ENCODE peak calls at places on chromosome 19, in eight cellular contexts. One of them, this sample, is unnamed.

GRCh38 chr19:3670796-3671679 is 29.2 kb downstream of the PIP5K1C start:
- DNase-seq in PC-9: no peak
- DNase-seq in AG10803: peak; percentile 64
- DNase-seq in AG04450: peak; percentile 13
- DNase-seq in AG09309: no peak
- DNase-seq in ecto neural progenitor cell: no peak
- DNase-seq in NCI-H1092 treated with DMSO at 0.1 percent for 48 hours: no peak
- DNase-seq in B cell: no peak
- DNase-seq in this sample: no peak

GRCh38 chr19:3056454-3057016 is 5.8 kb downstream of the TLE5 start:
- DNase-seq in AG09309: no peak
- DNase-seq in ecto neural progenitor cell: no peak
- DNase-seq in AG10803: no peak
- DNase-seq in AG04450: no peak
- DNase-seq in B cell: no peak
- DNase-seq in NCI-H1092 treated with DMSO at 0.1 percent for 48 hours: peak; percentile 76
- DNase-seq in PC-9: no peak
- DNase-seq in this sample: no peak

GRCh38 chr19:872266-872951 is 12.9 kb downstream of the CFD start:
- DNase-seq in PC-9: peak; percentile 86
- DNase-seq in AG10803: peak; percentile 69
- DNase-seq in AG09309: no peak
- DNase-seq in NCI-H1092 treated with DMSO at 0.1 percent for 48 hours: no peak
- DNase-seq in B cell: peak; percentile 62
- DNase-seq in AG04450: no peak
- DNase-seq in ecto neural progenitor cell: peak; percentile 75
- DNase-seq in this sample: no peak

GRCh38 chr19:34577531-34578101 is 96.1 kb downstream of the WTIP start:
- DNase-seq in NCI-H1092 treated with DMSO at 0.1 percent for 48 hours: no peak
- DNase-seq in AG04450: no peak
- DNase-seq in ecto neural progenitor cell: no peak
- DNase-seq in AG09309: no peak
- DNase-seq in PC-9: no peak
- DNase-seq in AG10803: no peak
- DNase-seq in B cell: no peak
- DNase-seq in this sample: no peak

GRCh38 chr19:36745870-36746269 is 26.7 kb downstream of the ZNF850 start:
- DNase-seq in AG09309: no peak
- DNase-seq in B cell: no peak
- DNase-seq in AG04450: no peak
- DNase-seq in NCI-H1092 treated with DMSO at 0.1 percent for 48 hours: no peak
- DNase-seq in PC-9: no peak
- DNase-seq in ecto neural progenitor cell: no peak
- DNase-seq in AG10803: no peak
- DNase-seq in this sample: no peak

GRCh38 chr19:35901854-35902661 is at the start of gene HCST:
- DNase-seq in ecto neural progenitor cell: no peak
- DNase-seq in AG04450: no peak
- DNase-seq in AG10803: peak; percentile 93
- DNase-seq in PC-9: no peak
- DNase-seq in NCI-H1092 treated with DMSO at 0.1 percent for 48 hours: no peak
- DNase-seq in B cell: peak; percentile 55
- DNase-seq in AG09309: no peak
- DNase-seq in this sample: no peak

GRCh38 chr19:33514885-33515485 is 6.6 kb downstream of the PEPD start:
- DNase-seq in B cell: no peak
- DNase-seq in AG09309: no peak
- DNase-seq in AG10803: peak; percentile 51
- DNase-seq in PC-9: peak; percentile 22
- DNase-seq in ecto neural progenitor cell: no peak
- DNase-seq in NCI-H1092 treated with DMSO at 0.1 percent for 48 hours: no peak
- DNase-seq in AG04450: no peak
- DNase-seq in this sample: no peak

GRCh38 chr19:27392027-27392632 is 1820.8 kb downstream of the UQCRFS1 start:
- DNase-seq in AG10803: no peak
- DNase-seq in ecto neural progenitor cell: no peak
- DNase-seq in PC-9: no peak
- DNase-seq in NCI-H1092 treated with DMSO at 0.1 percent for 48 hours: no peak
- DNase-seq in B cell: no peak
- DNase-seq in AG04450: no peak
- DNase-seq in AG09309: no peak
- DNase-seq in this sample: no peak

GRCh38 chr19:28785961-28786360 is 427.0 kb downstream of the UQCRFS1 start:
- DNase-seq in PC-9: no peak
- DNase-seq in AG09309: no peak
- DNase-seq in AG04450: no peak
- DNase-seq in B cell: no peak
- DNase-seq in AG10803: no peak
- DNase-seq in NCI-H1092 treated with DMSO at 0.1 percent for 48 hours: no peak
- DNase-seq in ecto neural progenitor cell: no peak
- DNase-seq in this sample: no peak

GRCh38 chr19:13155472-13156284 is 5.5 kb downstream of the IER2 start:
- DNase-seq in ecto neural progenitor cell: peak; percentile 90
- DNase-seq in NCI-H1092 treated with DMSO at 0.1 percent for 48 hours: no peak
- DNase-seq in B cell: peak; percentile 97
- DNase-seq in AG10803: peak; percentile 75
- DNase-seq in PC-9: peak; percentile 93
- DNase-seq in AG09309: no peak
- DNase-seq in AG04450: no peak
- DNase-seq in this sample: no peak

GRCh38 chr19:50669319-50670101 is 20.3 kb downstream of the C19orf81 start:
- DNase-seq in AG09309: no peak
- DNase-seq in AG10803: peak; percentile 20
- DNase-seq in B cell: no peak
- DNase-seq in AG04450: no peak
- DNase-seq in PC-9: no peak
- DNase-seq in ecto neural progenitor cell: no peak
- DNase-seq in NCI-H1092 treated with DMSO at 0.1 percent for 48 hours: no peak
- DNase-seq in this sample: no peak

GRCh38 chr19:51201712-51202111 is 23.2 kb upstream of the CD33 start:
- DNase-seq in AG10803: no peak
- DNase-seq in AG09309: no peak
- DNase-seq in PC-9: no peak
- DNase-seq in ecto neural progenitor cell: no peak
- DNase-seq in NCI-H1092 treated with DMSO at 0.1 percent for 48 hours: no peak
- DNase-seq in B cell: no peak
- DNase-seq in AG04450: no peak
- DNase-seq in this sample: no peak

GRCh38 chr19:41303941-41304340 is 6.0 kb upstream of the CCDC97 start:
- DNase-seq in NCI-H1092 treated with DMSO at 0.1 percent for 48 hours: no peak
- DNase-seq in AG10803: no peak
- DNase-seq in PC-9: no peak
- DNase-seq in AG04450: no peak
- DNase-seq in AG09309: no peak
- DNase-seq in ecto neural progenitor cell: no peak
- DNase-seq in B cell: no peak
- DNase-seq in this sample: no peak

GRCh38 chr19:58553799-58554493 is 959 bp downstream of the CHMP2A start:
- DNase-seq in PC-9: no peak
- DNase-seq in NCI-H1092 treated with DMSO at 0.1 percent for 48 hours: no peak
- DNase-seq in ecto neural progenitor cell: no peak
- DNase-seq in AG10803: no peak
- DNase-seq in AG04450: no peak
- DNase-seq in AG09309: no peak
- DNase-seq in B cell: no peak
- DNase-seq in this sample: no peak

GRCh38 chr19:48734625-48735024 is 5.8 kb downstream of the RASIP1 start:
- DNase-seq in AG09309: no peak
- DNase-seq in ecto neural progenitor cell: no peak
- DNase-seq in B cell: no peak
- DNase-seq in AG10803: no peak
- DNase-seq in PC-9: no peak
- DNase-seq in AG04450: no peak
- DNase-seq in NCI-H1092 treated with DMSO at 0.1 percent for 48 hours: no peak
- DNase-seq in this sample: no peak

GRCh38 chr19:45098521-45099464 is 5.8 kb downstream of the PPP1R37 start:
- DNase-seq in AG10803: peak; percentile 33
- DNase-seq in B cell: no peak
- DNase-seq in AG04450: no peak
- DNase-seq in PC-9: no peak
- DNase-seq in ecto neural progenitor cell: no peak
- DNase-seq in AG09309: no peak
- DNase-seq in NCI-H1092 treated with DMSO at 0.1 percent for 48 hours: peak; percentile 14
- DNase-seq in this sample: no peak

GRCh38 chr19:5205388-5205787 is 135.2 kb downstream of the PTPRS start:
- DNase-seq in B cell: no peak
- DNase-seq in AG10803: no peak
- DNase-seq in PC-9: no peak
- DNase-seq in AG09309: no peak
- DNase-seq in ecto neural progenitor cell: no peak
- DNase-seq in NCI-H1092 treated with DMSO at 0.1 percent for 48 hours: no peak
- DNase-seq in AG04450: no peak
- DNase-seq in this sample: no peak

GRCh38 chr19:35562336-35562735 is 1.1 kb downstream of the ATP4A start:
- DNase-seq in B cell: peak; percentile 27
- DNase-seq in ecto neural progenitor cell: no peak
- DNase-seq in AG09309: no peak
- DNase-seq in NCI-H1092 treated with DMSO at 0.1 percent for 48 hours: no peak
- DNase-seq in AG10803: no peak
- DNase-seq in AG04450: no peak
- DNase-seq in PC-9: no peak
- DNase-seq in this sample: no peak

GRCh38 chr19:7242601-7243258 is 51.5 kb downstream of the INSR start:
- DNase-seq in ecto neural progenitor cell: no peak
- DNase-seq in AG04450: no peak
- DNase-seq in AG09309: peak; percentile 78
- DNase-seq in B cell: no peak
- DNase-seq in AG10803: peak; percentile 89
- DNase-seq in NCI-H1092 treated with DMSO at 0.1 percent for 48 hours: no peak
- DNase-seq in PC-9: peak; percentile 11
- DNase-seq in this sample: peak; percentile 38

GRCh38 chr19:49546825-49547565 is 19.2 kb downstream of the RCN3 start:
- DNase-seq in AG09309: peak; percentile 80
- DNase-seq in PC-9: peak; percentile 67
- DNase-seq in B cell: peak; percentile 78
- DNase-seq in AG04450: peak; percentile 86
- DNase-seq in NCI-H1092 treated with DMSO at 0.1 percent for 48 hours: peak; percentile 57
- DNase-seq in AG10803: peak; percentile 90
- DNase-seq in ecto neural progenitor cell: peak; percentile 80
- DNase-seq in this sample: peak; percentile 78

GRCh38 chr19:6963259-6963852 is 57.9 kb downstream of the MBD3L2B start:
- DNase-seq in AG10803: no peak
- DNase-seq in AG09309: no peak
- DNase-seq in PC-9: no peak
- DNase-seq in B cell: no peak
- DNase-seq in AG04450: no peak
- DNase-seq in NCI-H1092 treated with DMSO at 0.1 percent for 48 hours: no peak
- DNase-seq in ecto neural progenitor cell: no peak
- DNase-seq in this sample: no peak

GRCh38 chr19:5978606-5979552 is 939 bp upstream of the RANBP3 start:
- DNase-seq in AG04450: no peak
- DNase-seq in AG10803: no peak
- DNase-seq in B cell: no peak
- DNase-seq in AG09309: no peak
- DNase-seq in ecto neural progenitor cell: no peak
- DNase-seq in PC-9: no peak
- DNase-seq in NCI-H1092 treated with DMSO at 0.1 percent for 48 hours: no peak
- DNase-seq in this sample: no peak

GRCh38 chr19:39679056-39679790 is 23.5 kb downstream of the LGALS16 start:
- DNase-seq in B cell: no peak
- DNase-seq in NCI-H1092 treated with DMSO at 0.1 percent for 48 hours: no peak
- DNase-seq in AG04450: no peak
- DNase-seq in ecto neural progenitor cell: no peak
- DNase-seq in AG09309: no peak
- DNase-seq in PC-9: no peak
- DNase-seq in AG10803: no peak
- DNase-seq in this sample: no peak